ENCODE peak calls at places on chromosomes 4 and X, in ten cellular contexts. One of them, this sample, is unnamed.

GRCh38 chr4:54586343-54586953 is 71.3 kb upstream of the KIT start:
- DNase-seq in AG08396: peak
- DNase-seq in GM10248: no peak
- DNase-seq in Ammon's horn: no peak
- DNase-seq in LoVo: peak
- DNase-seq in CD8-positive, alpha-beta T cell: no peak
- DNase-seq in cardiac muscle cell: peak
- DNase-seq in HEK293T: no peak
- DNase-seq in activated CD8-positive, alpha-beta memory T cell treated with anti-CD3 and anti-CD28 coated beads for 48 hours: no peak
- DNase-seq in memory B cell: no peak
- DNase-seq in this sample: no peak

GRCh38 chr4:24471623-24472510 is 112.5 kb downstream of the DHX15 start:
- DNase-seq in AG08396: peak
- DNase-seq in GM10248: peak
- DNase-seq in Ammon's horn: peak
- DNase-seq in LoVo: no peak
- DNase-seq in CD8-positive, alpha-beta T cell: no peak
- DNase-seq in cardiac muscle cell: peak
- DNase-seq in HEK293T: no peak
- DNase-seq in activated CD8-positive, alpha-beta memory T cell treated with anti-CD3 and anti-CD28 coated beads for 48 hours: no peak
- DNase-seq in memory B cell: peak
- DNase-seq in this sample: peak

GRCh38 chr4:20847124-20847747 is 147.0 kb downstream of the PACRGL start:
- DNase-seq in AG08396: no peak
- DNase-seq in GM10248: no peak
- DNase-seq in Ammon's horn: peak
- DNase-seq in LoVo: no peak
- DNase-seq in CD8-positive, alpha-beta T cell: no peak
- DNase-seq in cardiac muscle cell: peak
- DNase-seq in HEK293T: no peak
- DNase-seq in activated CD8-positive, alpha-beta memory T cell treated with anti-CD3 and anti-CD28 coated beads for 48 hours: no peak
- DNase-seq in memory B cell: no peak
- DNase-seq in this sample: no peak

GRCh38 chr4:2696423-2696822 is 59.7 kb downstream of the TNIP2 start:
- DNase-seq in AG08396: peak
- DNase-seq in GM10248: peak
- DNase-seq in Ammon's horn: no peak
- DNase-seq in LoVo: no peak
- DNase-seq in CD8-positive, alpha-beta T cell: no peak
- DNase-seq in cardiac muscle cell: no peak
- DNase-seq in HEK293T: no peak
- DNase-seq in activated CD8-positive, alpha-beta memory T cell treated with anti-CD3 and anti-CD28 coated beads for 48 hours: no peak
- DNase-seq in memory B cell: peak
- DNase-seq in this sample: peak

GRCh38 chrX:69088171-69088938 is 76.9 kb downstream of the PJA1 start:
- DNase-seq in AG08396: no peak
- DNase-seq in GM10248: no peak
- DNase-seq in Ammon's horn: no peak
- DNase-seq in LoVo: no peak
- DNase-seq in CD8-positive, alpha-beta T cell: no peak
- DNase-seq in cardiac muscle cell: peak
- DNase-seq in HEK293T: no peak
- DNase-seq in activated CD8-positive, alpha-beta memory T cell treated with anti-CD3 and anti-CD28 coated beads for 48 hours: no peak
- DNase-seq in memory B cell: no peak
- DNase-seq in this sample: no peak

GRCh38 chr4:181688886-181689285 is 554.3 kb upstream of the TENM3 start:
- DNase-seq in AG08396: no peak
- DNase-seq in GM10248: no peak
- DNase-seq in Ammon's horn: no peak
- DNase-seq in LoVo: no peak
- DNase-seq in CD8-positive, alpha-beta T cell: no peak
- DNase-seq in cardiac muscle cell: peak
- DNase-seq in HEK293T: no peak
- DNase-seq in activated CD8-positive, alpha-beta memory T cell treated with anti-CD3 and anti-CD28 coated beads for 48 hours: no peak
- DNase-seq in memory B cell: no peak
- DNase-seq in this sample: no peak

GRCh38 chr4:8340721-8341680 is 71.4 kb downstream of the HTRA3 start:
- DNase-seq in AG08396: no peak
- DNase-seq in GM10248: no peak
- DNase-seq in Ammon's horn: peak
- DNase-seq in LoVo: no peak
- DNase-seq in CD8-positive, alpha-beta T cell: no peak
- DNase-seq in cardiac muscle cell: peak
- DNase-seq in HEK293T: no peak
- DNase-seq in activated CD8-positive, alpha-beta memory T cell treated with anti-CD3 and anti-CD28 coated beads for 48 hours: no peak
- DNase-seq in memory B cell: no peak
- DNase-seq in this sample: no peak

GRCh38 chr4:7105261-7105660 is 37.4 kb upstream of the GRPEL1 start:
- DNase-seq in AG08396: no peak
- DNase-seq in GM10248: no peak
- DNase-seq in Ammon's horn: no peak
- DNase-seq in LoVo: no peak
- DNase-seq in CD8-positive, alpha-beta T cell: no peak
- DNase-seq in cardiac muscle cell: no peak
- DNase-seq in HEK293T: no peak
- DNase-seq in activated CD8-positive, alpha-beta memory T cell treated with anti-CD3 and anti-CD28 coated beads for 48 hours: no peak
- DNase-seq in memory B cell: no peak
- DNase-seq in this sample: no peak

GRCh38 chr4:170750519-170750918 is 660.8 kb upstream of the AADAT start:
- DNase-seq in AG08396: no peak
- DNase-seq in GM10248: no peak
- DNase-seq in Ammon's horn: no peak
- DNase-seq in LoVo: no peak
- DNase-seq in CD8-positive, alpha-beta T cell: no peak
- DNase-seq in cardiac muscle cell: no peak
- DNase-seq in HEK293T: peak
- DNase-seq in activated CD8-positive, alpha-beta memory T cell treated with anti-CD3 and anti-CD28 coated beads for 48 hours: no peak
- DNase-seq in memory B cell: no peak
- DNase-seq in this sample: no peak

GRCh38 chr4:158858410-158859189 is 89.8 kb downstream of the FNIP2 start:
- DNase-seq in AG08396: peak
- DNase-seq in GM10248: no peak
- DNase-seq in Ammon's horn: no peak
- DNase-seq in LoVo: no peak
- DNase-seq in CD8-positive, alpha-beta T cell: no peak
- DNase-seq in cardiac muscle cell: no peak
- DNase-seq in HEK293T: no peak
- DNase-seq in activated CD8-positive, alpha-beta memory T cell treated with anti-CD3 and anti-CD28 coated beads for 48 hours: no peak
- DNase-seq in memory B cell: no peak
- DNase-seq in this sample: no peak

GRCh38 chr4:5448286-5448685 is 260.1 kb downstream of the EVC2 start:
- DNase-seq in AG08396: no peak
- DNase-seq in GM10248: no peak
- DNase-seq in Ammon's horn: no peak
- DNase-seq in LoVo: no peak
- DNase-seq in CD8-positive, alpha-beta T cell: no peak
- DNase-seq in cardiac muscle cell: no peak
- DNase-seq in HEK293T: no peak
- DNase-seq in activated CD8-positive, alpha-beta memory T cell treated with anti-CD3 and anti-CD28 coated beads for 48 hours: no peak
- DNase-seq in memory B cell: no peak
- DNase-seq in this sample: no peak

GRCh38 chr4:6476893-6477292 is 4.5 kb upstream of the PPP2R2C start:
- DNase-seq in AG08396: no peak
- DNase-seq in GM10248: no peak
- DNase-seq in Ammon's horn: no peak
- DNase-seq in LoVo: no peak
- DNase-seq in CD8-positive, alpha-beta T cell: no peak
- DNase-seq in cardiac muscle cell: no peak
- DNase-seq in HEK293T: no peak
- DNase-seq in activated CD8-positive, alpha-beta memory T cell treated with anti-CD3 and anti-CD28 coated beads for 48 hours: no peak
- DNase-seq in memory B cell: no peak
- DNase-seq in this sample: no peak

GRCh38 chr4:150641604-150642003 is 59.7 kb downstream of the MAB21L2 start:
- DNase-seq in AG08396: no peak
- DNase-seq in GM10248: no peak
- DNase-seq in Ammon's horn: no peak
- DNase-seq in LoVo: no peak
- DNase-seq in CD8-positive, alpha-beta T cell: no peak
- DNase-seq in cardiac muscle cell: no peak
- DNase-seq in HEK293T: no peak
- DNase-seq in activated CD8-positive, alpha-beta memory T cell treated with anti-CD3 and anti-CD28 coated beads for 48 hours: no peak
- DNase-seq in memory B cell: no peak
- DNase-seq in this sample: no peak

GRCh38 chrX:18973527-18974192 is 10.3 kb downstream of the PHKA2 start:
- DNase-seq in AG08396: no peak
- DNase-seq in GM10248: no peak
- DNase-seq in Ammon's horn: no peak
- DNase-seq in LoVo: peak
- DNase-seq in CD8-positive, alpha-beta T cell: no peak
- DNase-seq in cardiac muscle cell: peak
- DNase-seq in HEK293T: no peak
- DNase-seq in activated CD8-positive, alpha-beta memory T cell treated with anti-CD3 and anti-CD28 coated beads for 48 hours: no peak
- DNase-seq in memory B cell: no peak
- DNase-seq in this sample: no peak

GRCh38 chr4:156111706-156112105 is 158.0 kb upstream of the CTSO start:
- DNase-seq in AG08396: no peak
- DNase-seq in GM10248: no peak
- DNase-seq in Ammon's horn: no peak
- DNase-seq in LoVo: no peak
- DNase-seq in CD8-positive, alpha-beta T cell: no peak
- DNase-seq in cardiac muscle cell: no peak
- DNase-seq in HEK293T: no peak
- DNase-seq in activated CD8-positive, alpha-beta memory T cell treated with anti-CD3 and anti-CD28 coated beads for 48 hours: no peak
- DNase-seq in memory B cell: no peak
- DNase-seq in this sample: no peak

GRCh38 chrX:103310592-103311400 is at the start of gene BEX2:
- DNase-seq in AG08396: peak
- DNase-seq in GM10248: peak
- DNase-seq in Ammon's horn: peak
- DNase-seq in LoVo: peak
- DNase-seq in CD8-positive, alpha-beta T cell: peak
- DNase-seq in cardiac muscle cell: peak
- DNase-seq in HEK293T: peak
- DNase-seq in activated CD8-positive, alpha-beta memory T cell treated with anti-CD3 and anti-CD28 coated beads for 48 hours: peak
- DNase-seq in memory B cell: peak
- DNase-seq in this sample: peak

GRCh38 chr4:105989411-105990242 is 94.4 kb downstream of the NPNT start:
- DNase-seq in AG08396: no peak
- DNase-seq in GM10248: no peak
- DNase-seq in Ammon's horn: no peak
- DNase-seq in LoVo: peak
- DNase-seq in CD8-positive, alpha-beta T cell: no peak
- DNase-seq in cardiac muscle cell: no peak
- DNase-seq in HEK293T: no peak
- DNase-seq in activated CD8-positive, alpha-beta memory T cell treated with anti-CD3 and anti-CD28 coated beads for 48 hours: no peak
- DNase-seq in memory B cell: no peak
- DNase-seq in this sample: no peak